ENCODE peak calls at places on chromosomes 7 and 10, in six cellular contexts. W is A549, R is endothelial cell of umbilical vein, A is GM12878, Z is K562, V is HepG2. E is an unnamed sample.

GRCh38 chr7:55191926-55192692 is 173.0 kb upstream of the LANCL2 start:
- DNase-seq in W (no peak), R (peak), A (no peak), Z (no peak), V (no peak), E (no peak)

GRCh38 chr10:129389194-129389593 is 77.8 kb upstream of the MGMT start:
- DNase-seq in W (no peak), R (no peak), A (no peak), Z (no peak), V (no peak), E (no peak)

GRCh38 chr10:78911533-78912340 is 157.0 kb upstream of the ZMIZ1 start:
- DNase-seq in W (no peak), R (no peak), A (no peak), Z (no peak), V (no peak), E (no peak)

GRCh38 chr7:107186242-107186641 is 17.4 kb downstream of the HBP1 start:
- DNase-seq in W (no peak), R (no peak), A (no peak), Z (no peak), V (no peak), E (no peak)

GRCh38 chr7:156423876-156424275 is 216.7 kb upstream of the RNF32 start:
- DNase-seq in W (no peak), R (no peak), A (no peak), Z (no peak), V (no peak), E (no peak)

GRCh38 chr7:23129036-23129435 is 23.5 kb downstream of the KLHL7 start:
- DNase-seq in W (no peak), R (no peak), A (no peak), Z (no peak), V (no peak), E (no peak)

GRCh38 chr10:22252286-22252800 is 34.5 kb upstream of the EBLN1 start:
- DNase-seq in W (no peak), R (peak), A (no peak), Z (no peak), V (no peak), E (peak)

GRCh38 chr7:127253289-127254162 is 785 bp upstream of the GRM8 start:
- DNase-seq in W (peak), R (peak), A (no peak), Z (peak), V (peak), E (peak)

GRCh38 chr10:130621231-130621775 is 485.1 kb downstream of the GLRX3 start:
- DNase-seq in W (no peak), R (no peak), A (no peak), Z (no peak), V (no peak), E (peak)

GRCh38 chr7:157528785-157529341 is 192.1 kb downstream of the DNAJB6 start:
- DNase-seq in W (no peak), R (no peak), A (no peak), Z (no peak), V (no peak), E (peak)

GRCh38 chr7:131733604-131734003 is 177.2 kb upstream of the PODXL start:
- DNase-seq in W (no peak), R (no peak), A (no peak), Z (no peak), V (no peak), E (no peak)

GRCh38 chr7:157739056-157739455 is 402.3 kb downstream of the DNAJB6 start:
- DNase-seq in W (no peak), R (no peak), A (no peak), Z (no peak), V (no peak), E (no peak)

GRCh38 chr7:15764986-15765385 is 78.5 kb upstream of the MEOX2 start:
- DNase-seq in W (no peak), R (peak), A (no peak), Z (no peak), V (no peak), E (no peak)

GRCh38 chr10:126041804-126042231 is 145.5 kb downstream of the FANK1 start:
- DNase-seq in W (peak), R (peak), A (peak), Z (no peak), V (peak), E (peak)

GRCh38 chr10:124465003-124465776 is 3.6 kb downstream of the LHPP start:
- DNase-seq in W (no peak), R (no peak), A (peak), Z (no peak), V (no peak), E (peak)

GRCh38 chr10:99779335-99779734 is 3.1 kb upstream of the ABCC2 start:
- DNase-seq in W (peak), R (peak), A (no peak), Z (no peak), V (peak), E (peak)

GRCh38 chr7:81871606-81872265 is 101.9 kb upstream of the HGF start:
- DNase-seq in W (no peak), R (no peak), A (no peak), Z (no peak), V (no peak), E (no peak)

GRCh38 chr10:68516766-68517165 is 10.6 kb downstream of the SLC25A16 start:
- DNase-seq in W (no peak), R (no peak), A (no peak), Z (no peak), V (no peak), E (no peak)

GRCh38 chr7:15245801-15246200 is 316.0 kb downstream of the AGMO start:
- DNase-seq in W (no peak), R (no peak), A (no peak), Z (no peak), V (no peak), E (no peak)

GRCh38 chr10:62093863-62094291 is 174.8 kb downstream of the RTKN2 start:
- DNase-seq in W (no peak), R (peak), A (no peak), Z (no peak), V (peak), E (no peak)

GRCh38 chr7:79452495-79453265 is 787 bp downstream of the MAGI2 start:
- DNase-seq in W (peak), R (peak), A (no peak), Z (no peak), V (peak), E (no peak)

GRCh38 chr7:77831953-77832352 is 33.4 kb downstream of the PHTF2 start:
- DNase-seq in W (no peak), R (no peak), A (no peak), Z (no peak), V (no peak), E (no peak)

GRCh38 chr10:123009105-123009805 is 449 bp downstream of the ACADSB start:
- DNase-seq in W (no peak), R (peak), A (no peak), Z (peak), V (no peak), E (peak)

GRCh38 chr7:100115026-100115425 is 4.1 kb downstream of the TAF6 start:
- DNase-seq in W (no peak), R (no peak), A (no peak), Z (no peak), V (no peak), E (no peak)

GRCh38 chr10:126204320-126204719 is 184.0 kb downstream of the ADAM12 start:
- DNase-seq in W (peak), R (no peak), A (no peak), Z (no peak), V (no peak), E (no peak)

GRCh38 chr7:94374231-94374630 is 20.5 kb upstream of the COL1A2 start:
- DNase-seq in W (no peak), R (peak), A (no peak), Z (no peak), V (no peak), E (no peak)

GRCh38 chr10:97434557-97434956 is 8.6 kb downstream of the PGAM1 start:
- DNase-seq in W (no peak), R (no peak), A (no peak), Z (no peak), V (no peak), E (no peak)

GRCh38 chr7:42272793-42273665 is 36.0 kb upstream of the GLI3 start:
- DNase-seq in W (no peak), R (no peak), A (no peak), Z (no peak), V (no peak), E (no peak)

GRCh38 chr7:2504128-2504817 is 15.3 kb upstream of the LFNG start:
- DNase-seq in W (no peak), R (no peak), A (no peak), Z (no peak), V (no peak), E (no peak)

GRCh38 chr7:2503056-2503941 is 16.3 kb upstream of the LFNG start:
- DNase-seq in W (no peak), R (no peak), A (no peak), Z (no peak), V (no peak), E (no peak)

GRCh38 chr7:2502647-2502966 is 17.0 kb upstream of the LFNG start:
- DNase-seq in W (no peak), R (no peak), A (no peak), Z (no peak), V (no peak), E (no peak)

GRCh38 chr7:2505401-2505800 is 14.2 kb upstream of the LFNG start:
- DNase-seq in W (no peak), R (no peak), A (no peak), Z (no peak), V (no peak), E (no peak)

DNA sequence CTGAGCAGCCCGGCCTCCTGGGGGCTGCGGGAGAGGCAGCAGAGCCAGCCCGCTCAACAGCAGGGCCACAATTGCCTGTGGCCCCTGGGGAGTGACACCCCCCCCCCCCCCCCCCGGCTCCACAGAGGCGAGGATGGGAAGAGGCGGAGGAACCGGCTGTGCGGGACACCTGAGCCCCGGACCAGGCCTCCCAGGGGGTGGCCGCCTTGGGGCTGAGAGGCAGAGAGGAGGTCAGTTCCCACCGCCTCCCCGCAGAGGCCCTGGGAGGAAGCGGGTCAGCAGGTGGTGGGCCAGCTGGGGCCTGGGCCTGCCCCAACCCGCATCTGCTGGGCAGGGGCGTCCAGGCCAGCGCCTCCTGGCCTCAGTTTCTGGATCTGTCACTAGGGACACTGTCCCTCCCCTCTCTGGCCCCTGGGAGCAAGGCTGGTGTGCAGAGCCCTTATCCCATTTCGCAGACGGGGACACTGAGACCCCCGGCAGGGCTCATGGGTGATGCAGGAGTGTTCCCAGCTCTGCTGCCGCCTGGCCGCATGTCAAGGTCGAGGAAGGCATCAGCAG is 14.7 kb upstream of the LFNG start:
- DNase-seq in W (no peak), R (no peak), A (no peak), Z (no peak), V (no peak), E (no peak)
- TF ChIP-seq MYC in W (no peak), R (no peak), A (no peak), Z (no peak), V (no peak), E (no peak)

DNA sequence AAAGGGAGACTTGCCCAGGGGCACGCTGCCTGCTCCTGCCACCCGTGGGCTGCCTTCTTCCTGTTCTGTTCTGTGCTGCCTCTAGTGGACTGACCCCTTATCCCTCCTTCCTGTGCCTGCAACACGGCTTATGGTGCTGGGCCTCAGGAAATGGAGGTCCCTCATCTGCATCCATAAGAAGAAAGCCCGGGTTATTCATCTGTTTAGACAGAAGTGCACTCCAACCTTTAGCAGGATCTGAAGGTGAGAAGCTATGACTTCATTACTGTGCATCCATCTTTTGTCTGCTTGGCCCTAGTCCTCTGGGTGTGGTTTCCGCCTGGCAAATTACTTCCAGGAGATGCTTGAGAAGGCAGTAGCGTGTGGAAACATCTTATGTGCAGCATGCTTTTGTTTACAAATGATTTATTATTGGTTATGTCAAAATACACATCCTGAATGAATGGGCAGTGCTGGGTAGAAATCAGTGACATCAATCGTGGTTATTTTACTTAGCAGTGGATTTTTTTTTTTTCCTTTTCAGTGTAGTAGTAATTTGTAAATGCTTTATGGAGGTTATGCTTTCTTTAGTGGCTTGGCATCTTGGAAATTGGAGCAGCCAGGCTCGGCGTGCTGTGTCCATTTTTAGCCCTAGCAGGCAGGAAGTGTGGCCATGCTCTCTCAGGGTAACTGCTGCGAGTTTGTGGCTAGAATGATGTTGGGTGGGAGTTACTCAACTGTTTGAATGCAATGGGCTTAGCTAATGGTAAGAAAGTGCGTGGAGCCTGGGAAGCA is 12.7 kb downstream of the PTPRE start:
- DNase-seq in W (peak), R (peak), A (no peak), Z (no peak), V (no peak), E (peak)
- TF ChIP-seq CTCF in W (no peak), R (peak), A (no peak), Z (no peak), V (no peak), E (peak)

DNA sequence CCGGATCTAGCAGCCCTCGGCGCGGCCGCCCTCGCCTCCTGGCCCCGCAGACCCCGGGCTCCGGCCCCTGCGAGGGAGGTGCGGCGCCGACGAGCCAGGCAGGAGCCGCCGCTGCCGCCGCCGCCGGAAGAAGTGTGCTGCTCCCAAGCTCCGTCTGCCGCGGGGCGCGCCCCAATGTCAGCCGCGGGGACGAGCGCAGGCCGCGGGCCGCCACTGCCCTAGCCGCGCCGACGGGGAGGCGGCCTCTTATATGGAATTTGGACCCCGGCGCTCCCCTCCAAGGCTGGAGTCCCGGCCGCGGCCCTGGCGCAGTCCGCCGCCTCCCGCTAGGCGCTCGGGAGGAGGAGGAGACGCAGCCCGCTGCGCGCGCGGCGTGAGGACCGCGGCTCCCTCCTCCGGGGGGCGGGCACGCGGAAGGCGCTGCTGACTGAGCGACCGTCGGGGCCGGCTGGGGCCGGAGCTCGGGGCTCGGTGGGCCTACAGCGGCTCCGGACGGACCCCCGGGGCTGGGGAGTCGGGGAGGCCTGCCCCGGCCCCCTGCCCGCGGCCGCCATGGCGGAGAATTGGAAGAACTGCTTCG is at the start of gene TRIM8:
- DNase-seq in W (peak), R (peak), A (no peak), Z (peak), V (peak), E (peak)
- TF ChIP-seq MAX in W (no peak), R (no peak), A (no peak), Z (no peak), V (no peak), E (peak)

GRCh38 chr10:110625356-110625894 is 18.7 kb upstream of the RBM20 start:
- DNase-seq in W (no peak), R (no peak), A (no peak), Z (no peak), V (no peak), E (no peak)
- TF ChIP-seq MYC in W (no peak), R (no peak), A (no peak), Z (no peak), V (no peak), E (no peak)

GRCh38 chr7:76393116-76394031 is 16.1 kb downstream of the SSC4D start:
- DNase-seq in W (peak), R (peak), A (peak), Z (peak), V (peak), E (peak)
- TF ChIP-seq CTCF in W (no peak), R (no peak), A (no peak), Z (no peak), V (peak), E (no peak)

GRCh38 chr10:6270951-6271350 is 68.2 kb downstream of the PFKFB3 start:
- DNase-seq in W (no peak), R (no peak), A (no peak), Z (no peak), V (no peak), E (no peak)

GRCh38 chr10:6267941-6268340 is 65.2 kb downstream of the PFKFB3 start:
- DNase-seq in W (no peak), R (no peak), A (no peak), Z (no peak), V (no peak), E (no peak)

GRCh38 chr10:6272126-6272525 is 69.4 kb downstream of the PFKFB3 start:
- DNase-seq in W (no peak), R (no peak), A (no peak), Z (no peak), V (no peak), E (no peak)

GRCh38 chr10:6271663-6272062 is 68.9 kb downstream of the PFKFB3 start:
- DNase-seq in W (no peak), R (no peak), A (no peak), Z (no peak), V (peak), E (no peak)

GRCh38 chr10:6269953-6270867 is 67.5 kb downstream of the PFKFB3 start:
- DNase-seq in W (no peak), R (no peak), A (peak), Z (no peak), V (no peak), E (peak)
- TF ChIP-seq MAX in W (no peak), R (no peak), A (no peak), Z (no peak), V (no peak), E (no peak)

GRCh38 chr7:69019437-69019836 is 578.8 kb upstream of the AUTS2 start:
- DNase-seq in W (no peak), R (no peak), A (no peak), Z (no peak), V (no peak), E (no peak)

DNA sequence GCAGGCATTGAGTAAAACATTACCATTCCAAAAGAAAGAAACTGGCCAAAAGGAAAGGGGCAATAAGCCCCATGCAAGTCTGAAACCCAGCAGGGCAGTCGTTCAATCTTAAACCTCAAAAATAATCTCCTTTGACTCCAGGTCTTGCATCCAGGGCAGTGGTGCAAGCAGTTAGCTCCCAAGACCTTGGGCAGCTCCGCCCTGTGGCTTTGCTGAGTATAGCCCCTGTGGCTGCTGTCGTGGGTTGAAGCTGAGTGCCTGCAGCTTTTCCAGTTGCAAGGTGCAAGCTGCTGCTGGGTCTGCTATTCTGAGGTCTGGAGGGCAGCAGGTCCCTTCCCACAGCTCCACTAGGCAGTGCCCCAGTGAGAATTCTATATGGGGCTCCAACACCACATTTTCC is 580.1 kb upstream of the AUTS2 start:
- DNase-seq in W (no peak), R (no peak), A (no peak), Z (no peak), V (no peak), E (peak)
- TF ChIP-seq MYC in W (no peak), R (no peak), A (no peak), Z (no peak), V (no peak), E (no peak)